ENCODE peak calls at places on chromosomes 16 and 17, in seven cellular contexts. K is sigmoid colon, P is adrenal gland, S is heart left ventricle, R is IMR-90, A is testis, O is prostate gland. F is an unnamed sample.

GRCh38 chr17:49969134-49969759 is at the start of gene DLX4:
- DNase-seq in K (no peak), P (no peak), R (no peak), O (no peak), S (peak), A (no peak), F (peak)

GRCh38 chr16:380837-381787 is 666 bp downstream of the PGAP6 start:
- DNase-seq in S (peak), A (no peak), K (no peak), P (peak), R (peak), O (no peak), F (no peak)

GRCh38 chr17:28983286-28984240 is 22.3 kb downstream of the SEZ6 start:
- DNase-seq in A (no peak), K (no peak), O (no peak), P (no peak), R (peak), S (no peak), F (no peak)

GRCh38 chr17:73650147-73650546 is 5.9 kb upstream of the SDK2 start:
- DNase-seq in R (no peak), S (no peak), K (no peak), P (no peak), O (no peak), A (no peak), F (no peak)

GRCh38 chr17:79761894-79762570 is 15.9 kb upstream of the CBX2 start:
- DNase-seq in O (no peak), S (peak), A (no peak), R (no peak), K (no peak), P (no peak), F (no peak)

GRCh38 chr16:77002644-77003043 is 188.3 kb upstream of the MON1B start:
- DNase-seq in S (no peak), K (no peak), R (no peak), A (no peak), P (no peak), O (no peak), F (no peak)

GRCh38 chr17:51423421-51424160 is 163.2 kb downstream of the UTP18 start:
- DNase-seq in A (no peak), K (no peak), O (no peak), P (no peak), S (no peak), R (no peak), F (no peak)

GRCh38 chr17:27379863-27380533 is 76.2 kb upstream of the KSR1 start:
- DNase-seq in S (peak), O (peak), R (peak), K (peak), P (peak), A (peak), F (peak)

GRCh38 chr16:88306860-88307545 is 75.8 kb upstream of the ZNF469 start:
- DNase-seq in O (no peak), S (no peak), A (peak), P (peak), K (no peak), R (peak), F (peak)

GRCh38 chr17:1561420-1562177 is 993 bp downstream of the PITPNA start:
- DNase-seq in R (no peak), K (no peak), P (no peak), O (no peak), S (peak), A (no peak), F (no peak)

GRCh38 chr17:9937164-9937835 is 32.2 kb upstream of the RCVRN start:
- DNase-seq in A (peak), S (no peak), P (peak), K (peak), R (no peak), O (peak), F (no peak)

GRCh38 chr17:6361733-6362132 is 73.2 kb downstream of the AIPL1 start:
- DNase-seq in R (no peak), A (peak), K (no peak), S (no peak), O (no peak), P (no peak), F (no peak)

GRCh38 chr17:30212750-30213149 is 22.7 kb downstream of the SLC6A4 start:
- DNase-seq in O (no peak), R (no peak), A (no peak), P (no peak), K (no peak), S (no peak), F (no peak)

GRCh38 chr17:35160354-35161201 is 13.0 kb downstream of the UNC45B start:
- DNase-seq in K (no peak), S (no peak), R (no peak), O (no peak), A (no peak), P (no peak), F (no peak)

GRCh38 chr17:72634621-72635020 is 457.9 kb downstream of the SLC39A11 start:
- DNase-seq in R (no peak), K (no peak), O (peak), S (no peak), A (no peak), P (no peak), F (no peak)

GRCh38 chr17:42603318-42603717 is 5.9 kb downstream of the RETREG3 start:
- DNase-seq in O (no peak), A (no peak), R (no peak), K (no peak), P (no peak), S (peak), F (no peak)

GRCh38 chr16:84883301-84883700 is 63.5 kb downstream of the CRISPLD2 start:
- DNase-seq in P (no peak), R (no peak), K (no peak), S (peak), O (no peak), A (peak), F (no peak)

GRCh38 chr17:69142473-69142802 is 743 bp upstream of the ABCA6 start:
- DNase-seq in S (no peak), P (no peak), A (no peak), O (no peak), K (no peak), R (peak), F (no peak)

GRCh38 chr17:2595736-2596135 is 2.3 kb downstream of the PAFAH1B1 start:
- DNase-seq in S (no peak), O (no peak), A (no peak), K (no peak), R (no peak), P (no peak), F (no peak)

GRCh38 chr16:87344931-87345631 is 27.9 kb upstream of the C16orf95 start:
- DNase-seq in A (no peak), P (no peak), O (no peak), R (no peak), S (no peak), K (no peak), F (no peak)

GRCh38 chr17:71085238-71086033 is 916.1 kb downstream of the KCNJ2 start:
- DNase-seq in A (peak), O (no peak), S (no peak), K (no peak), P (no peak), R (no peak), F (no peak)

GRCh38 chr17:70407501-70407900 is 238.2 kb downstream of the KCNJ2 start:
- DNase-seq in P (no peak), S (no peak), K (no peak), A (no peak), R (peak), O (no peak), F (no peak)

GRCh38 chr17:4908301-4908700 is 5.4 kb upstream of the CHRNE start:
- DNase-seq in K (no peak), R (no peak), O (no peak), P (no peak), S (no peak), A (no peak), F (no peak)
- TF ChIP-seq POLR2A in K (no peak), R (no peak), O (no peak), P (no peak), S (no peak), A (no peak), F (no peak)

DNA sequence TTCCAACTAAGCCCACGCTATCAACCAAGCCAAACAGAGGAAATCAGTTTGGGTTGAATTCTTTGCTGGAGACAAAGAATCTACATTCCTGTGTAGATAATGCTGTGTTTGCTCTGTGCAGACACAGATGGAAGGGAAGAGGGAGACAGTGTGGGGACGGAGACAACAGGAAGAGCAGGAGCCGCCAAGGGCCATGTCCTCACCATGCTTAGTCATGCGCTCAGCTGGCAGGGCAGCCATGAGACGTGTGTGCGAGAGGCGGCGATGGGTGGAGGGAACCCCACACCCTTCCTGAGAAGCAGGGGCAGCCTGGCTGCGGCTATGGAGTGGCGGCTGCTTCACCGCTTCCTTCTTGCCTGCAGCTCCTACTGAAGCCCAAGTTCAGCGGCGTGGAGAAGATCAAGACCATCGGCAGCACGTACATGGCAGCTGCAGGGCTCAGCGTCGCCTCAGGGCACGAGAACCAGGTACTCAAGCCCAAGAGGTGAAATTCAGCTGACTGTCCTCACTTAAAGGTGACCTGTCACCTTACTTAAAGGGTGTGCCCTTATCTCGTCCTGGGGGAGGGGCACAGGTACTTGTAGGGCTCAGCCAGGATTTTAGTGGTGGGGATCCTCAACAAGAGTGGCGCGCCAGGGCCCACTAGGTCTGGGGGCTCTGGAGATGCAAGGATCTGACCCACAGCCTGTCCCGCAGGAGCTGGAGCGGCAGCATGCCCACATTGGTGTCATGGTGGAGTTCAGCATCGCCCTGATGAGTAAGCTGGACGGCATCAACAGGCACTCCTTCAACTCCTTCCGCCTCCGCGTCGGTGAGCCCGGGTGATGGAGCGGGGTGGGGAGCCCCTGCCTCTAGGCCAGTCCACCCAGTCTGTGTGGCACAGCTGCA is 47.5 kb downstream of the ADCY7 start:
- DNase-seq in S (peak), P (peak), R (peak), O (no peak), A (peak), K (peak), F (no peak)
- TF ChIP-seq POLR2A in S (no peak), P (no peak), R (no peak), O (no peak), A (no peak), K (no peak), F (no peak)

GRCh38 chr17:82702161-82702932 is 3.8 kb upstream of the RAB40B start:
- DNase-seq in P (no peak), K (no peak), S (no peak), O (peak), R (no peak), A (no peak), F (no peak)
- TF ChIP-seq POLR2A in P (no peak), K (no peak), S (no peak), O (no peak), R (no peak), A (no peak), F (no peak)

DNA sequence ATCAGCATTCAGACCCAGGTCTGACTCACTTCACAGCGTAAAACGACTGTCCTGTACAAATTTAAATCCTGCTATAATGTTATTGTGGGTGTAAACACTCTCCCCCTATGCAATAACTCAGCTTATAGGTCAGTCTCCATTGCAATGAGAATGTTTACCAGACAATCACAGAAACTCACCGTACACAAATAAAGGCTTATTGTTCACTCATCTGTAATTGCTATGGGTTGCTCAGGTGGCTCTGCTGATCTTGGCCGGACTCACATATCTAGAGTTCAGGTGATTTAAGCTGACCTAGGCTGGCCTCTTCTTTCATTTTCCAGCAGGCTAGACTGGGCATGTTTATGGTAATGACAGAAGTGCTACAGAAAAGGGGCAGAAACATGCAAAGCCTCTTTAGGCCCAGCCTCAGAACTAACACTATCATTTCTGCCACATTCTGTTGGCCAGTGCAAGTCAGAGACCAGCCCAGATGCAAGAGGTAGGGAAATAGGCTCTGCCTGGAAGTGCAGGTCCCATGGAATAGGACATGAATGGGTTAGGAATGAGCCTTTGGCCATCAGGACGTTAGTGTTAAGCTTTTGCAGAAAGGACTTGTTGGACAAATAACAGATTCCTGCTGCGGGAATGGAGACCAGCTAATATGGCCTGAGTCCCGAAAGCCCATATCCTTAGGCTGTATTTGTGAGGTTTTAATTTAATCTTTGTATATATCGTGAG is 44.0 kb downstream of the HLF start:
- DNase-seq in A (no peak), O (no peak), K (no peak), P (no peak), R (no peak), S (no peak), F (no peak)
- TF ChIP-seq POLR2A in A (no peak), O (no peak), K (no peak), P (no peak), R (no peak), S (no peak), F (no peak)

GRCh38 chr16:17328971-17329370 is 141.8 kb downstream of the XYLT1 start:
- DNase-seq in R (no peak), A (peak), P (no peak), K (peak), S (no peak), O (peak), F (no peak)
- TF ChIP-seq POLR2A in R (no peak), A (no peak), P (no peak), K (no peak), S (no peak), O (no peak), F (no peak)

GRCh38 chr16:67167588-67167987 is 2.8 kb upstream of the NOL3 start:
- DNase-seq in S (no peak), O (no peak), A (no peak), K (no peak), P (no peak), R (no peak), F (no peak)

GRCh38 chr16:67169642-67170167 is 633 bp upstream of the NOL3 start:
- DNase-seq in A (peak), P (no peak), S (no peak), K (no peak), R (no peak), O (no peak), F (no peak)

GRCh38 chr16:67170948-67171649 is 761 bp downstream of the NOL3 start:
- DNase-seq in K (no peak), P (no peak), O (no peak), R (peak), S (no peak), A (no peak), F (no peak)

GRCh38 chr16:67169011-67169451 is 1.3 kb upstream of the NOL3 start:
- DNase-seq in O (no peak), R (no peak), K (no peak), P (no peak), A (no peak), S (no peak), F (no peak)

GRCh38 chr16:67170168-67170947 is at the start of gene NOL3:
- DNase-seq in S (peak), P (peak), O (peak), R (peak), A (peak), K (peak), F (peak)
- TF ChIP-seq POLR2A in S (no peak), P (peak), O (peak), R (peak), A (no peak), K (no peak), F (peak)

F was measured in H54.